ENCODE peak calls at places on chromosome 16, in four cellular contexts. Y is T-helper 1 cell, P is HT-29, D is SHP77. W is an unnamed sample.

GRCh38 chr16:47780213-47780612 is 319.1 kb downstream of the PHKB start:
- DNase-seq in Y (no peak), P (no peak), D (peak; percentile 16), W (no peak)

GRCh38 chr16:2174396-2175131 is 19.0 kb downstream of the TRAF7 start:
- DNase-seq in Y (no peak), P (no peak), D (no peak), W (no peak)

GRCh38 chr16:50494501-50495491 is 53.4 kb upstream of the NKD1 start:
- DNase-seq in Y (no peak), P (no peak), D (no peak), W (no peak)

GRCh38 chr16:49788505-49788904 is 67.4 kb downstream of the ZNF423 start:
- DNase-seq in Y (no peak), P (no peak), D (no peak), W (no peak)

GRCh38 chr16:49639739-49640388 is 216.0 kb downstream of the ZNF423 start:
- DNase-seq in Y (no peak), P (no peak), D (no peak), W (peak; percentile 56)

GRCh38 chr16:23952128-23953041 is 116.6 kb downstream of the PRKCB start:
- DNase-seq in Y (no peak), P (no peak), D (no peak), W (no peak)

GRCh38 chr16:57260294-57260929 is 15.4 kb downstream of the ARL2BP start:
- DNase-seq in Y (no peak), P (no peak), D (no peak), W (no peak)

GRCh38 chr16:46743232-46743719 is 4.9 kb downstream of the MYLK3 start:
- DNase-seq in Y (no peak), P (peak; percentile 2), D (no peak), W (peak; percentile 33)

GRCh38 chr16:19375561-19376158 is 42.0 kb upstream of the TMC5 start:
- DNase-seq in Y (no peak), P (peak; percentile 74), D (no peak), W (peak; percentile 60)

GRCh38 chr16:81779540-81780320 is 639 bp downstream of the PLCG2 start:
- DNase-seq in Y (no peak), P (no peak), D (no peak), W (no peak)

GRCh38 chr16:85181739-85182129 is 69.5 kb upstream of the CIBAR2 start:
- DNase-seq in Y (no peak), P (no peak), D (no peak), W (peak; percentile 60)

W was measured in HepG2.